ENCODE peak calls at places on chromosome 15, in four cellular contexts. One of them, this sample, is unnamed.

GRCh38 chr15:70783610-70784021 is 20.3 kb upstream of the UACA start:
- DNase-seq in Peyer's patch: peak
- DNase-seq in dorsolateral prefrontal cortex: no peak
- DNase-seq in kidney epithelial cell: no peak
- DNase-seq in this sample: no peak

GRCh38 chr15:38961886-38962285 is 397.3 kb upstream of the RASGRP1 start:
- DNase-seq in kidney epithelial cell: no peak
- DNase-seq in Peyer's patch: no peak
- DNase-seq in dorsolateral prefrontal cortex: no peak
- DNase-seq in this sample: no peak

GRCh38 chr15:93716615-93717221 is 514.6 kb upstream of the MCTP2 start:
- DNase-seq in kidney epithelial cell: no peak
- DNase-seq in dorsolateral prefrontal cortex: no peak
- DNase-seq in Peyer's patch: no peak
- DNase-seq in this sample: no peak

GRCh38 chr15:90201944-90202375 is 830 bp downstream of the SEMA4B start:
- DNase-seq in dorsolateral prefrontal cortex: no peak
- DNase-seq in kidney epithelial cell: no peak
- DNase-seq in Peyer's patch: no peak
- DNase-seq in this sample: no peak

GRCh38 chr15:84949845-84950569 is 31.6 kb upstream of the PDE8A start:
- DNase-seq in dorsolateral prefrontal cortex: no peak
- DNase-seq in kidney epithelial cell: no peak
- DNase-seq in Peyer's patch: no peak
- DNase-seq in this sample: no peak

GRCh38 chr15:84883433-84883832 is 1.0 kb upstream of the SLC28A1 start:
- DNase-seq in Peyer's patch: no peak
- DNase-seq in dorsolateral prefrontal cortex: no peak
- DNase-seq in kidney epithelial cell: no peak
- DNase-seq in this sample: no peak

GRCh38 chr15:41825572-41826535 is 2.0 kb upstream of the JMJD7 start:
- DNase-seq in dorsolateral prefrontal cortex: no peak
- DNase-seq in kidney epithelial cell: no peak
- DNase-seq in Peyer's patch: no peak
- DNase-seq in this sample: no peak

GRCh38 chr15:63539517-63539916 is 35.1 kb downstream of the USP3 start:
- DNase-seq in dorsolateral prefrontal cortex: no peak
- DNase-seq in kidney epithelial cell: no peak
- DNase-seq in Peyer's patch: no peak
- DNase-seq in this sample: no peak

GRCh38 chr15:43775411-43775965 is 1.3 kb downstream of the ELL3 start:
- DNase-seq in Peyer's patch: peak
- DNase-seq in kidney epithelial cell: no peak
- DNase-seq in dorsolateral prefrontal cortex: peak
- DNase-seq in this sample: no peak

GRCh38 chr15:93210995-93211394 is 122.0 kb upstream of the RGMA start:
- DNase-seq in dorsolateral prefrontal cortex: no peak
- DNase-seq in Peyer's patch: no peak
- DNase-seq in kidney epithelial cell: no peak
- DNase-seq in this sample: no peak

GRCh38 chr15:64950888-64951287 is 38.8 kb downstream of the SPG21 start:
- DNase-seq in dorsolateral prefrontal cortex: no peak
- DNase-seq in Peyer's patch: no peak
- DNase-seq in kidney epithelial cell: no peak
- DNase-seq in this sample: no peak

GRCh38 chr15:55353030-55353429 is 34.0 kb downstream of the PIGB start:
- DNase-seq in kidney epithelial cell: no peak
- DNase-seq in Peyer's patch: no peak
- DNase-seq in dorsolateral prefrontal cortex: no peak
- DNase-seq in this sample: no peak

GRCh38 chr15:25056484-25057429 is 102.0 kb downstream of the SNRPN start:
- DNase-seq in kidney epithelial cell: no peak
- DNase-seq in dorsolateral prefrontal cortex: no peak
- DNase-seq in Peyer's patch: peak
- DNase-seq in this sample: no peak
- TF ChIP-seq CTCF in kidney epithelial cell: no peak
- TF ChIP-seq CTCF in dorsolateral prefrontal cortex: no peak
- TF ChIP-seq CTCF in Peyer's patch: no peak
- TF ChIP-seq CTCF in this sample: no peak

DNA sequence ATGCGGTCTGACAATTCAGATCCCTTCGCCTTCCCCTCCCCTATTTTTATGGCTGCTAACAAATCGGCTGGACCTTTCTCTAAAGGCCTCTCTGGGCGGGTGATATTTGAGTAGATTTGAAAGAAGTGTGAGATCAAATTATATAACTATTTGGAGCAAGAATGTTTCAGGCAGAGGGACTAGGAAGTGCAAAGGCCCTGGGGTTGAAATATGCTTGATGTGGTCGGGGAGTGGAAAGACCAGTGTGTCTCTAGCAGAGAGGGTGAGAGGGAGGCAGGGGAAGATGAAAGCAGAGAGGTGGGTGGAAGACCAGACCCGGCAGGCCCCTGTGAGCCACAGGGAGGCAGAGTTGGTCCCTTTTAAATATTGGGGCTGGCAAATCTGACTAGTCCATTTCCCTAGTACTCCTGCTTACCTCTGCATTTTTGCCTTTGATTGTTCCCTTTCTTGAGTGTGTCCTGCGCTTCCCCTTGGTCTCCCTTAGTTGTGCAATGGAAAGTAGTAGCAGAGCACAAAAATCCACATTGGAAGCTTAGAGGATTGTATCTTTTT is 32.3 kb downstream of the SLCO3A1 start:
- DNase-seq in dorsolateral prefrontal cortex: no peak
- DNase-seq in kidney epithelial cell: no peak
- DNase-seq in Peyer's patch: no peak
- DNase-seq in this sample: no peak
- TF ChIP-seq CTCF in dorsolateral prefrontal cortex: no peak
- TF ChIP-seq CTCF in kidney epithelial cell: no peak
- TF ChIP-seq CTCF in Peyer's patch: peak
- TF ChIP-seq CTCF in this sample: no peak

GRCh38 chr15:40756938-40757337 is 1.9 kb upstream of the RMDN3 start:
- DNase-seq in Peyer's patch: no peak
- DNase-seq in dorsolateral prefrontal cortex: no peak
- DNase-seq in kidney epithelial cell: no peak
- DNase-seq in this sample: no peak

GRCh38 chr15:40755821-40756220 is 767 bp upstream of the RMDN3 start:
- DNase-seq in dorsolateral prefrontal cortex: no peak
- DNase-seq in kidney epithelial cell: no peak
- DNase-seq in Peyer's patch: no peak
- DNase-seq in this sample: no peak

GRCh38 chr15:40763801-40764765 is at the start of gene GCHFR:
- DNase-seq in Peyer's patch: peak
- DNase-seq in dorsolateral prefrontal cortex: peak
- DNase-seq in kidney epithelial cell: no peak
- DNase-seq in this sample: peak

GRCh38 chr15:40762919-40763800 is 708 bp upstream of the GCHFR start:
- DNase-seq in Peyer's patch: peak
- DNase-seq in kidney epithelial cell: no peak
- DNase-seq in dorsolateral prefrontal cortex: peak
- DNase-seq in this sample: peak

GRCh38 chr15:40759961-40760360 is 3.9 kb upstream of the GCHFR start:
- DNase-seq in dorsolateral prefrontal cortex: no peak
- DNase-seq in Peyer's patch: no peak
- DNase-seq in kidney epithelial cell: no peak
- DNase-seq in this sample: no peak
- TF ChIP-seq CTCF in dorsolateral prefrontal cortex: no peak
- TF ChIP-seq CTCF in Peyer's patch: no peak
- TF ChIP-seq CTCF in kidney epithelial cell: no peak
- TF ChIP-seq CTCF in this sample: no peak

GRCh38 chr15:33994005-33994615 is 25.8 kb downstream of the CHRM5 start:
- DNase-seq in Peyer's patch: no peak
- DNase-seq in dorsolateral prefrontal cortex: no peak
- DNase-seq in kidney epithelial cell: no peak
- DNase-seq in this sample: no peak
- TF ChIP-seq CTCF in Peyer's patch: peak
- TF ChIP-seq CTCF in dorsolateral prefrontal cortex: peak
- TF ChIP-seq CTCF in kidney epithelial cell: peak
- TF ChIP-seq CTCF in this sample: no peak

GRCh38 chr15:73897441-73898261 is 24.3 kb downstream of the TBC1D21 start:
- DNase-seq in kidney epithelial cell: peak
- DNase-seq in dorsolateral prefrontal cortex: no peak
- DNase-seq in Peyer's patch: peak
- DNase-seq in this sample: no peak
- TF ChIP-seq CTCF in kidney epithelial cell: peak
- TF ChIP-seq CTCF in dorsolateral prefrontal cortex: peak
- TF ChIP-seq CTCF in Peyer's patch: peak
- TF ChIP-seq CTCF in this sample: no peak

GRCh38 chr15:47715856-47716445 is 1.4 kb upstream of the SEMA6D start:
- DNase-seq in kidney epithelial cell: no peak
- DNase-seq in Peyer's patch: no peak
- DNase-seq in dorsolateral prefrontal cortex: peak
- DNase-seq in this sample: no peak

GRCh38 chr15:47708116-47708515 is 9.2 kb upstream of the SEMA6D start:
- DNase-seq in dorsolateral prefrontal cortex: no peak
- DNase-seq in Peyer's patch: no peak
- DNase-seq in kidney epithelial cell: no peak
- DNase-seq in this sample: no peak

GRCh38 chr15:47715402-47715801 is 1.9 kb upstream of the SEMA6D start:
- DNase-seq in Peyer's patch: no peak
- DNase-seq in dorsolateral prefrontal cortex: no peak
- DNase-seq in kidney epithelial cell: no peak
- DNase-seq in this sample: no peak

GRCh38 chr15:47708595-47708994 is 8.7 kb upstream of the SEMA6D start:
- DNase-seq in Peyer's patch: no peak
- DNase-seq in dorsolateral prefrontal cortex: no peak
- DNase-seq in kidney epithelial cell: no peak
- DNase-seq in this sample: no peak

GRCh38 chr15:47711654-47712053 is 5.7 kb upstream of the SEMA6D start:
- DNase-seq in dorsolateral prefrontal cortex: no peak
- DNase-seq in Peyer's patch: no peak
- DNase-seq in kidney epithelial cell: no peak
- DNase-seq in this sample: no peak
- TF ChIP-seq CTCF in dorsolateral prefrontal cortex: peak
- TF ChIP-seq CTCF in Peyer's patch: peak
- TF ChIP-seq CTCF in kidney epithelial cell: peak
- TF ChIP-seq CTCF in this sample: no peak

DNA sequence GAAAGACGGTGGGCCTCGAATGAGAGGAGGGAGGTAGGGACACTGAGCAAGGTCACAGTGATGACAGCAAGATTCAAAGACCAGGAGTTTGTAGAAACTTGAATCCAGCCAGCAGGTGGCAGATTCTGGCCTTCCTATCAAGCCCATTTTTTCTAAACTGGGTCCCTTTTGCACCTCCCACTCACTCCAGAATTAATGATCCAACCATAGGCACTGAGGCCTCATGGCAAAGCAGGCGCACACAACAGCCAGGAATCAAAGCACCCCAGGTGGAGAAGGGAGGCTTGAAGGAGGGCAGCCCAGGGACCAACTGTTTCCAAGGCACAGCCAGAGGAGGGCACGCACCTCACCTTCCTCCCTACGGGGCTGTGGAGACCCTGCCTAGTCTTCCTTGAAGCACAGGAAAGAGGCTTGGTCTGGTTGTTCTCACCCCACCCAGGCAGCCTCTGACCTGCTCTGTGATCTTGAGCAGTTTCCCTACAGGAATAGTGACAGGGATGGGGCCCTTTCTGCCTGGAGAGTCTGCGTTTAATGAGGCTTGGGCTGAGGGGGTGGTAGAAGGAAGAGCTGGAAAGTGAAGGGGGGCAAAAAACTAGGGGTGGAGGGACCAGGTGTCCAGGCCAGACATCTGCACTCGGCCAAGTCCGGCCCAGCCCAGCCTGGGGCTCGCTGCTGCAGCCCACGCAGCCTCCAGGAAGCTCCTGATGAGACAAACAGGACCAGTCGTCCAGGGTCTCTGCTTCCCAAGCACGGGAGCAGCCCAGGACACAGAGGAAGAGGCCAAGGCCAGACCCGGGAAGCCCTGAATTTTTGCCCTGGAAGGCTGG is 90.0 kb downstream of the ANP32A start:
- DNase-seq in dorsolateral prefrontal cortex: peak
- DNase-seq in Peyer's patch: no peak
- DNase-seq in kidney epithelial cell: peak
- DNase-seq in this sample: no peak
- TF ChIP-seq CTCF in dorsolateral prefrontal cortex: peak
- TF ChIP-seq CTCF in Peyer's patch: peak
- TF ChIP-seq CTCF in kidney epithelial cell: peak
- TF ChIP-seq CTCF in this sample: no peak

DNA sequence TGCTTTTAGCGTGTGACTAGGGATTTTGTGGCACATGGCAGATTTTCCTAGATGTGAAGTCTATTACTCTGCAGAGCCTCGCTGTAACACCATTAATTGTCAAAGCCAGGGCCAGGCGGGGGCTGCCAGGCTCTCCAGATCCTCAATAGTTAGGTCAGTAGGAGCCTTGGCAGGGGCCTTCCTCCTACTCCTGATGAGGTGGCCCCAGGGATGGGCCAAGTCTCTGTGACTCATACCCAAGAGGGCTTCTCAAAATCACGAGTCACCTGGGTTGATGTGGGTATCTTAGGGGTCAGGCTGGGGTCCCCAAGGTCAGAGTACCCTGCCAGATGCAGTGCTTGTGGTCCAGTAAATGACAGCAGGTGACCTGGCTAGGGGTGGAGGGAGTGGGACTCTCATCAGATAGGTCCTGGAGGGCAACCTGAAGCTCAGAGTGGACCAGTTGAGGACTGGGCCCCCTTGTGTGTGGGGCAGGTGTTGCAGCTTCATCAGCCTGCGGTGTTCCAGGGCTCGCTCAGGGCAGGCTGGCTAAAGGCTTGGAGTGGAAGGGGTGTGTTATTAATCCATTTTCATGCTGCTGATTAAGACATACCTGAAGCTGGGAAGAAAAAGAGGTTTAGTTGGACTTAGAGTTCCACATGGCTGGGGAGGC is 88.5 kb upstream of the MYZAP start:
- DNase-seq in Peyer's patch: no peak
- DNase-seq in dorsolateral prefrontal cortex: no peak
- DNase-seq in kidney epithelial cell: no peak
- DNase-seq in this sample: no peak
- TF ChIP-seq CTCF in Peyer's patch: no peak
- TF ChIP-seq CTCF in dorsolateral prefrontal cortex: no peak
- TF ChIP-seq CTCF in kidney epithelial cell: no peak
- TF ChIP-seq CTCF in this sample: no peak